ENCODE peak calls at places on chromosomes 7 and 10, in seven cellular contexts. M, S, E, Q, C, W and A are unnamed samples.

GRCh38 chr10:13092446-13093102 is 7.4 kb upstream of the OPTN start:
- DNase-seq in M (no peak), S (no peak), E (no peak), Q (no peak), C (no peak), W (no peak), A (no peak)

GRCh38 chr10:17616403-17617030 is 657 bp downstream of the HACD1 start:
- DNase-seq in M (peak), S (peak), E (no peak), Q (peak), C (peak), W (peak), A (peak)

GRCh38 chr7:74427974-74428373 is 25.7 kb upstream of the GTF2IRD1 start:
- DNase-seq in M (no peak), S (no peak), E (no peak), Q (no peak), C (no peak), W (peak), A (no peak)

GRCh38 chr7:105934577-105935185 is 28.4 kb upstream of the CDHR3 start:
- DNase-seq in M (no peak), S (no peak), E (no peak), Q (peak), C (peak), W (peak), A (no peak)

GRCh38 chr7:121030308-121030707 is 41.8 kb downstream of the CPED1 start:
- DNase-seq in M (no peak), S (no peak), E (no peak), Q (no peak), C (no peak), W (no peak), A (no peak)

GRCh38 chr7:113806633-113807327 is 112.0 kb downstream of the PPP1R3A start:
- DNase-seq in M (no peak), S (no peak), E (no peak), Q (no peak), C (no peak), W (no peak), A (no peak)

GRCh38 chr10:19168584-19168983 is 120.0 kb downstream of the MALRD1 start:
- DNase-seq in M (no peak), S (no peak), E (no peak), Q (peak), C (no peak), W (peak), A (no peak)

GRCh38 chr10:34141032-34141431 is 674.1 kb downstream of the PARD3 start:
- DNase-seq in M (no peak), S (no peak), E (no peak), Q (no peak), C (no peak), W (no peak), A (no peak)

GRCh38 chr10:86170255-86171153 is 196.1 kb downstream of the GRID1 start:
- DNase-seq in M (no peak), S (no peak), E (peak), Q (no peak), C (no peak), W (no peak), A (no peak)

GRCh38 chr7:111771638-111772037 is 209.3 kb upstream of the IMMP2L start:
- DNase-seq in M (no peak), S (no peak), E (no peak), Q (no peak), C (no peak), W (no peak), A (no peak)

GRCh38 chr10:98886686-98887085 is 349.0 kb downstream of the HPSE2 start:
- DNase-seq in M (no peak), S (no peak), E (no peak), Q (no peak), C (no peak), W (no peak), A (no peak)

GRCh38 chr7:26497801-26498596 is 206.3 kb downstream of the SNX10 start:
- DNase-seq in M (no peak), S (no peak), E (no peak), Q (no peak), C (no peak), W (no peak), A (no peak)

GRCh38 chr10:100653957-100654834 is 91.2 kb upstream of the PAX2 start:
- DNase-seq in M (no peak), S (peak), E (no peak), Q (no peak), C (no peak), W (peak), A (no peak)

GRCh38 chr7:22110227-22110839 is 164.6 kb upstream of the CDCA7L start:
- DNase-seq in M (peak), S (peak), E (peak), Q (peak), C (peak), W (peak), A (peak)

GRCh38 chr10:124417846-124418725 is 637 bp downstream of the OAT start:
- DNase-seq in M (peak), S (no peak), E (no peak), Q (peak), C (no peak), W (peak), A (peak)

GRCh38 chr7:31744294-31744874 is 57.4 kb downstream of the PPP1R17 start:
- DNase-seq in M (no peak), S (peak), E (peak), Q (peak), C (no peak), W (peak), A (peak)

GRCh38 chr7:71106226-71106625 is 25.7 kb upstream of the GALNT17 start:
- DNase-seq in M (no peak), S (no peak), E (no peak), Q (no peak), C (no peak), W (no peak), A (no peak)

GRCh38 chr7:14457567-14458453 is 444.7 kb downstream of the DGKB start:
- DNase-seq in M (no peak), S (peak), E (no peak), Q (peak), C (peak), W (peak), A (peak)

GRCh38 chr10:86340176-86340990 is 26.2 kb downstream of the GRID1 start:
- DNase-seq in M (no peak), S (no peak), E (no peak), Q (no peak), C (no peak), W (no peak), A (no peak)

GRCh38 chr10:6035101-6035834 is 26.9 kb downstream of the IL2RA start:
- DNase-seq in M (no peak), S (no peak), E (no peak), Q (no peak), C (no peak), W (no peak), A (no peak)

GRCh38 chr10:108877130-108877529 is 1046.2 kb downstream of the XPNPEP1 start:
- DNase-seq in M (no peak), S (no peak), E (no peak), Q (no peak), C (no peak), W (peak), A (no peak)

GRCh38 chr10:88120599-88121333 is 257.3 kb downstream of the PTEN start:
- DNase-seq in M (no peak), S (no peak), E (no peak), Q (no peak), C (no peak), W (no peak), A (no peak)

GRCh38 chr7:30726296-30727006 is 25.5 kb upstream of the INMT start:
- DNase-seq in M (no peak), S (no peak), E (no peak), Q (no peak), C (no peak), W (no peak), A (no peak)

GRCh38 chr7:121069346-121070100 is 81.0 kb downstream of the CPED1 start:
- DNase-seq in M (no peak), S (no peak), E (no peak), Q (no peak), C (no peak), W (no peak), A (no peak)

GRCh38 chr10:27445070-27445469 is 59.0 kb upstream of the RAB18 start:
- DNase-seq in M (no peak), S (no peak), E (no peak), Q (no peak), C (no peak), W (no peak), A (no peak)

GRCh38 chr7:150405584-150406310 is 26.6 kb downstream of the ZNF775 start:
- DNase-seq in M (no peak), S (peak), E (no peak), Q (no peak), C (no peak), W (peak), A (no peak)

GRCh38 chr10:92816106-92816505 is 32.2 kb upstream of the EXOC6 start:
- DNase-seq in M (no peak), S (no peak), E (no peak), Q (no peak), C (no peak), W (no peak), A (no peak)

GRCh38 chr10:78035933-78036583 is 2.4 kb downstream of the RPS24 start:
- DNase-seq in M (no peak), S (no peak), E (no peak), Q (no peak), C (no peak), W (no peak), A (no peak)

GRCh38 chr7:505171-505570 is 14.5 kb downstream of the PDGFA start:
- DNase-seq in M (no peak), S (no peak), E (no peak), Q (no peak), C (no peak), W (no peak), A (no peak)

GRCh38 chr10:20004087-20004523 is 187.9 kb downstream of the PLXDC2 start:
- DNase-seq in M (no peak), S (no peak), E (peak), Q (no peak), C (no peak), W (peak), A (no peak)

GRCh38 chr10:90111671-90112070 is 410.3 kb downstream of the KIF20B start:
- DNase-seq in M (no peak), S (no peak), E (no peak), Q (no peak), C (no peak), W (no peak), A (no peak)

GRCh38 chr7:121473645-121474300 is 77.7 kb upstream of the FAM3C start:
- DNase-seq in M (no peak), S (no peak), E (no peak), Q (no peak), C (no peak), W (no peak), A (no peak)

GRCh38 chr7:1647961-1648631 is 22.0 kb upstream of the ELFN1 start:
- DNase-seq in M (no peak), S (peak), E (no peak), Q (no peak), C (no peak), W (peak), A (no peak)
- TF ChIP-seq TAF1 in M (no peak), S (no peak), E (no peak), Q (no peak), C (no peak), W (no peak), A (no peak)

GRCh38 chr10:57973451-57973850 is 294.2 kb downstream of the IPMK start:
- DNase-seq in M (no peak), S (no peak), E (no peak), Q (no peak), C (no peak), W (no peak), A (no peak)

GRCh38 chr10:57962839-57963238 is 304.9 kb downstream of the IPMK start:
- DNase-seq in M (no peak), S (no peak), E (no peak), Q (no peak), C (no peak), W (no peak), A (no peak)

GRCh38 chr10:57964371-57964770 is 303.3 kb downstream of the IPMK start:
- DNase-seq in M (no peak), S (no peak), E (no peak), Q (no peak), C (no peak), W (no peak), A (no peak)

GRCh38 chr10:57972783-57973182 is 294.9 kb downstream of the IPMK start:
- DNase-seq in M (no peak), S (no peak), E (no peak), Q (no peak), C (no peak), W (no peak), A (no peak)

GRCh38 chr10:57968328-57969016 is 299.2 kb downstream of the IPMK start:
- DNase-seq in M (no peak), S (no peak), E (no peak), Q (no peak), C (no peak), W (no peak), A (no peak)
- TF ChIP-seq TAF1 in M (no peak), S (no peak), E (no peak), Q (no peak), C (no peak), W (no peak), A (no peak)

GRCh38 chr7:117728858-117729257 is 144.4 kb downstream of the CTTNBP2 start:
- DNase-seq in M (no peak), S (no peak), E (peak), Q (no peak), C (no peak), W (no peak), A (no peak)
- TF ChIP-seq TAF1 in M (no peak), S (no peak), E (no peak), Q (no peak), C (no peak), W (no peak), A (no peak)

GRCh38 chr7:90401989-90402388 is 1.3 kb upstream of the CLDN12 start:
- DNase-seq in M (no peak), S (no peak), E (no peak), Q (no peak), C (no peak), W (peak), A (no peak)
- TF ChIP-seq TAF1 in M (no peak), S (no peak), E (no peak), Q (no peak), C (no peak), W (no peak), A (no peak)

GRCh38 chr7:80347173-80347572 is 164.7 kb downstream of the GNAT3 start:
- DNase-seq in M (no peak), S (no peak), E (no peak), Q (no peak), C (no peak), W (no peak), A (no peak)
- TF ChIP-seq TAF1 in M (no peak), S (no peak), E (no peak), Q (no peak), C (no peak), W (no peak), A (no peak)

GRCh38 chr7:87599336-87599735 is 1.3 kb downstream of the ABCB1 start:
- DNase-seq in M (peak), S (no peak), E (peak), Q (peak), C (no peak), W (peak), A (peak)
- TF ChIP-seq TAF1 in M (no peak), S (no peak), E (no peak), Q (peak), C (no peak), W (no peak), A (no peak)

GRCh38 chr10:126841341-126841902 is 63.8 kb upstream of the DOCK1 start:
- DNase-seq in M (no peak), S (no peak), E (no peak), Q (no peak), C (no peak), W (no peak), A (no peak)

GRCh38 chr10:126844406-126844805 is 60.8 kb upstream of the DOCK1 start:
- DNase-seq in M (no peak), S (no peak), E (no peak), Q (no peak), C (no peak), W (no peak), A (no peak)

GRCh38 chr10:126842356-126842755 is 62.9 kb upstream of the DOCK1 start:
- DNase-seq in M (no peak), S (no peak), E (no peak), Q (no peak), C (no peak), W (no peak), A (no peak)

GRCh38 chr10:126842836-126843235 is 62.4 kb upstream of the DOCK1 start:
- DNase-seq in M (no peak), S (no peak), E (no peak), Q (no peak), C (no peak), W (no peak), A (no peak)

DNA sequence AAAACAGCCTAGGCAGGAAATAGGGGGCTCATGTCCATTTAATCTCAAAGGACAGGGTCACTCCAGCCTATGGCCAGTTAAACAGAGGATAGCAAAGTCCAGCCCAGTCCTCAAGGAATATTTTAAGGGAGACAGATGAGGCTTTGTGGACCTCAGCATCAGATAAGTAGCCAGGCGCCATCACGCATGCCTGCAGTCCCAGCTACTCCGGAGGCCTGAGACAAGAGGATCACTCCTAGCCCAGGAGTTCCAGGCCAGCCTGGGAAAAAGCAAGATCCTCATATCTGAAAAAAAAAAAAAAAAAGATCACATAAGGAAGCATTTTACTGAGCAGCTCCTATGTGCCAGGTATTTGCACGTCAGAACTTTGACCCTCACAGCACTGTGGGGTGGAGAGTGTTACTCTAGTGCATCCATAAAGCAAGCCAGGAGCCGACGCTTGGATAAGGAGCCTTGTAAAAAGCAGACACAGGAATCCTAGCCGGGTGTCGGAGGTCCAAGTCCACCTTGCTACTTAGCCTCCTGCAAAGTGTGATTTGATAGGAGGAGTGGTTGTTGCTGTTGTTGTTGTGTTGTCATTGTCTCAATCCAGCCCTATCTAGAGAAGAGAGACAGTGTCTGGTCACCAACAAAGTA is 61.8 kb upstream of the DOCK1 start:
- DNase-seq in M (no peak), S (no peak), E (no peak), Q (no peak), C (no peak), W (no peak), A (no peak)
- TF ChIP-seq TAF1 in M (no peak), S (no peak), E (no peak), Q (no peak), C (no peak), W (no peak), A (no peak)